ENCODE peak calls at places on chromosomes 16 and 17, in seven cellular contexts. O is activated T-helper 1 cell treated with anti-CD3 and anti-CD28 coated beads, Interleukin-12 subunit alpha, Interleukin-12 subunit beta, Interleukin-2, Interleukin-4 antibody, amounts not matched to agents 30 ng/mL and 10 ng/mL and 1 ng/mL, durations not matched to agents 14 hours and 24 hours and 36 hours; Q is PC-9; L is ELF-1; J is GM13976; P is adrenal gland; G is fibroblast of lung. E is an unnamed sample.

GRCh38 chr17:34610038-34610437 is 30.7 kb downstream of the TMEM132E start:
- DNase-seq in O (no peak), Q (no peak), L (no peak), J (no peak), P (no peak), G (no peak), E (no peak)

GRCh38 chr17:21458036-21458435 is 81.9 kb downstream of the KCNJ12 start:
- DNase-seq in O (no peak), Q (no peak), L (peak; percentile 54), J (no peak), P (no peak), G (no peak), E (no peak)

GRCh38 chr17:49365667-49366066 is 3.6 kb upstream of the ZNF652 start:
- DNase-seq in O (no peak), Q (no peak), L (peak; percentile 79), J (no peak), P (peak; percentile 64), G (no peak), E (peak; percentile 41)

GRCh38 chr17:50051082-50051576 is 4.8 kb upstream of the ITGA3 start:
- DNase-seq in O (peak; percentile 53), Q (peak; percentile 98), L (peak; percentile 67), J (no peak), P (peak; percentile 80), G (peak; percentile 88), E (no peak)

GRCh38 chr17:37067555-37068111 is 118.9 kb downstream of the AATF start:
- DNase-seq in O (no peak), Q (peak; percentile 94), L (peak; percentile 86), J (no peak), P (peak; percentile 96), G (peak; percentile 72), E (no peak)

GRCh38 chr17:72378414-72379395 is 257.9 kb downstream of the SOX9 start:
- DNase-seq in O (no peak), Q (no peak), L (peak; percentile 33), J (no peak), P (no peak), G (no peak), E (no peak)

GRCh38 chr17:50697663-50698272 is 9.9 kb downstream of the ANKRD40 start:
- DNase-seq in O (no peak), Q (no peak), L (no peak), J (no peak), P (no peak), G (no peak), E (no peak)

GRCh38 chr17:80585880-80586279 is 41.2 kb downstream of the RPTOR start:
- DNase-seq in O (no peak), Q (no peak), L (no peak), J (no peak), P (no peak), G (no peak), E (no peak)

GRCh38 chr17:48051706-48052486 is 3.7 kb downstream of the NFE2L1 start:
- DNase-seq in O (no peak), Q (peak; percentile 31), L (peak; percentile 89), J (no peak), P (peak; percentile 83), G (peak; percentile 86), E (no peak)

GRCh38 chr16:590165-590874 is 454 bp downstream of the RAB40C start:
- DNase-seq in O (no peak), Q (no peak), L (peak; percentile 32), J (no peak), P (peak; percentile 65), G (peak; percentile 41), E (no peak)